ENCODE peak calls at places on chromosomes 11 and 22, in eight cellular contexts. U is cardiac fibroblast, P is fibroblast of mammary gland, A is OCI-LY7, M is RWPE1, O is ovary, I is lower leg skin, F is keratinocyte. R is an unnamed sample.
A peak's percentile ranks its signal among the peaks of the same experiment; 100 is the strongest.

GRCh38 chr11:46055371-46055770 is 65.9 kb downstream of the PHF21A start:
- DNase-seq in U (peak; percentile 21), P (peak; percentile 78), A (no peak), M (no peak), O (no peak), I (no peak), F (no peak), R (no peak)

GRCh38 chr11:84922212-84922805 is 704.8 kb downstream of the DLG2 start:
- DNase-seq in U (no peak), P (no peak), A (no peak), M (no peak), O (no peak), I (no peak), F (no peak), R (no peak)

GRCh38 chr11:69131644-69132300 is 24.0 kb upstream of the SMIM38 start:
- DNase-seq in U (peak; percentile 78), P (peak; percentile 63), A (no peak), M (peak; percentile 73), O (peak; percentile 48), I (peak; percentile 74), F (peak; percentile 58), R (no peak)

GRCh38 chr11:114044042-114044871 is 15.3 kb upstream of the ZBTB16 start:
- DNase-seq in U (peak; percentile 83), P (no peak), A (no peak), M (no peak), O (no peak), I (no peak), F (no peak), R (no peak)

GRCh38 chr11:113567097-113567496 is 91.9 kb upstream of the DRD2 start:
- DNase-seq in U (no peak), P (no peak), A (no peak), M (no peak), O (no peak), I (no peak), F (no peak), R (no peak)

GRCh38 chr22:46797355-46797754 is 34.9 kb downstream of the TBC1D22A start:
- DNase-seq in U (peak; percentile 43), P (peak; percentile 21), A (peak; percentile 38), M (peak; percentile 34), O (no peak), I (no peak), F (no peak), R (no peak)

GRCh38 chr22:37498289-37498909 is 12.2 kb upstream of the MFNG start:
- DNase-seq in U (no peak), P (no peak), A (peak; percentile 88), M (no peak), O (no peak), I (no peak), F (no peak), R (peak; percentile 87)

GRCh38 chr11:102831128-102831708 is 12.2 kb downstream of the MMP3 start:
- DNase-seq in U (peak; percentile 13), P (peak; percentile 70), A (no peak), M (no peak), O (no peak), I (peak; percentile 32), F (no peak), R (peak; percentile 84)

GRCh38 chr11:77198440-77198849 is 70.4 kb downstream of the MYO7A start:
- DNase-seq in U (no peak), P (peak; percentile 23), A (peak; percentile 37), M (no peak), O (peak; percentile 14), I (no peak), F (no peak), R (peak; percentile 48)

GRCh38 chr11:74720596-74721478 is 10.4 kb downstream of the CHRDL2 start:
- DNase-seq in U (peak; percentile 84), P (peak; percentile 17), A (no peak), M (no peak), O (peak; percentile 86), I (no peak), F (no peak), R (peak; percentile 26)

GRCh38 chr11:86719781-86720463 is 47.5 kb upstream of the ME3 start:
- DNase-seq in U (peak; percentile 79), P (peak; percentile 87), A (no peak), M (peak; percentile 80), O (no peak), I (no peak), F (peak; percentile 93), R (no peak)

GRCh38 chr11:22920939-22921565 is 60.8 kb upstream of the CCDC179 start:
- DNase-seq in U (peak; percentile 70), P (peak; percentile 43), A (peak; percentile 42), M (peak; percentile 14), O (no peak), I (no peak), F (no peak), R (no peak)

GRCh38 chr22:30742291-30743256 is 47.9 kb downstream of the OSBP2 start:
- DNase-seq in U (no peak), P (peak; percentile 47), A (no peak), M (no peak), O (no peak), I (no peak), F (no peak), R (no peak)

GRCh38 chr11:96267490-96268010 is 75.4 kb downstream of the MAML2 start:
- DNase-seq in U (no peak), P (no peak), A (peak; percentile 31), M (no peak), O (no peak), I (no peak), F (no peak), R (no peak)

GRCh38 chr11:124199702-124200101 is 16.6 kb downstream of the OR10D3 start:
- DNase-seq in U (no peak), P (peak; percentile 45), A (no peak), M (peak; percentile 3), O (no peak), I (no peak), F (no peak), R (no peak)

DNA sequence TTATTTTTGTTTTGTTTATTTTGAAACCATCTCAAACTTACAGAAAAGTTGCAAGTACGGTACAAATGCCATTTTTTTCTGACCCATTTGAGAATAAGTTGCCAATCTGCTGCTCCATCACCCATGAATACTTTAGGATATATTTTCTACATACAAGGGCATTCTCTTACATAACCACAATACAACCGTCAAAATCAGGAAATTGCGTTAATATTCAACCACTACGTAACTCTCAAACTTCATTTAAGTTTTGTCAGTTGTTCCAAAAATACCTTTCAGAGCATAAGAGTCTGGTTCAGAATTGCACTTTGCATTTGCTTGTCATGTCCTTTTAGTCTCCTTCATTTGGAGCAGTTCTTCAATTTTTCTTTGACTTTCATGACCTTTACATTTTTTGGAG is 194.3 kb upstream of the BDNF start:
- DNase-seq in U (no peak), P (no peak), A (no peak), M (no peak), O (no peak), I (no peak), F (no peak), R (no peak)
- TF ChIP-seq CTCF in U (no peak), P (no peak), A (no peak), M (no peak), O (no peak), I (no peak), F (no peak), R (no peak)

DNA sequence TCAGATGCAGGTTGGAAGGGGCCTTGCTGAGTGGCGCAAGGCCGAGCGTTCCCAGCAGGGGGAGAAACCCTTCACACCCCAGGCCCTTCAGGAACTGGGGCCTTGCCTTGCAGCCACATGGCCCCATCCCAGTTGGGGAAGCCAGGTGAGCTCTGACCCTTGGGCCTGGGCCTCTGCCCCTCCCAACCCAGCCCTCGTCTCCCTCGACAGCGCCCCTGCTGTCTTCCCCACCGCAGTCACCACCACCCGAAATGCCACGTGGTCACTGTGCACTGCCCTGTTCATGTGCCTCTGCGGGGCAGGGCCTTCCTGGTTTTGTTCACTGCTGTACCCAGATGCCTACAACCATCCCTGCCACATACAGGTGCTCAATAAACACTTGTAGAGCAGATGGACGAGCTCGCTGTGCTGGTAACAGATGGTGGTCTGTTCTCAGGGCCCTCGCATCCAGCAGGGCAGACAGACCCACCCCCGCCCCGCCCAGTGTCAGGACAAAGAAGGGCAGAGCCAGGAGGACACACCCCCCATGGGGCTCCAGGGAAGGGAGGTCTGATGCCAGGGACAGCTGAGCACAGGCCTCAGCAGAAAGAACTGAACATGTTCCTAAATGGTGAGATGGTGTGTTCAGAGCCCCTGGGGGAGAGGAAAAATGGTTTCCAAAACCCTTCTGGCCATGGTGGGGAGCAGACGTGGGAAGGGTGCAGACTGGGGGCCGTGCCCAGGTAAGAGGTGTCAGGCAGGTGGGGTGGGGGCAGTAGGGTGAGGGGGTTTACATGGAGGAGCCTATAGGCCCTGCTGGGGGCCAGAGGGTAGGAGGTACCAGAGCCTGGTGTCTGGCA is 3.7 kb downstream of the POLR2L start:
- DNase-seq in U (no peak), P (no peak), A (no peak), M (no peak), O (no peak), I (no peak), F (no peak), R (no peak)
- TF ChIP-seq CTCF in U (peak; percentile 26), P (peak; percentile 31), A (no peak), M (no peak), O (no peak), I (no peak), F (no peak), R (no peak)

DNA sequence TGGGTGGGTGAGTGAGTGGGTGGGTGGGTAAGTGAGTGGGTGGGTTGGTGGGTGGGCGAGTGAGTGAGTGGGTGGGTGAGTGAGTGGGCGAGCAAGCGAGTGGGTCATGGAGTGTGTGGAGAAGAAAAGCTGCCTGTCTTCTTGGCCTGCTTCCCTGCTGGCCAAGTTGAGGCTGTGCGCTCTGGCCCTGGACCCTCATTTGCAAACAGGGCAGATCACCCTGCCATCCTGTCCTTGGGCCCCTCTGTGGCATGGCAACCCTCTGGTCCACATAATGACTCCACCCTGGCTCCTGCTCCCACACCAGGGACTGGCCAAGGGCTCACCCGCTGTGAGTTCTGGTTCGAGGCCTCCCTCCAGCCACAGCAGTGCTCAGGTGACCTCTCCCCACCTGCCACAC is 35.1 kb downstream of the CAPN1 start:
- DNase-seq in U (no peak), P (no peak), A (no peak), M (no peak), O (no peak), I (no peak), F (no peak), R (no peak)
- TF ChIP-seq CTCF in U (no peak), P (no peak), A (no peak), M (no peak), O (no peak), I (no peak), F (no peak), R (no peak)

GRCh38 chr11:125933030-125933813 is 12.6 kb upstream of the VSIG10L2 start:
- DNase-seq in U (no peak), P (no peak), A (no peak), M (no peak), O (no peak), I (no peak), F (no peak), R (no peak)

GRCh38 chr11:125934473-125934872 is 11.4 kb upstream of the VSIG10L2 start:
- DNase-seq in U (no peak), P (no peak), A (no peak), M (no peak), O (no peak), I (no peak), F (no peak), R (no peak)

GRCh38 chr11:125935629-125936199 is 10.1 kb upstream of the VSIG10L2 start:
- DNase-seq in U (peak; percentile 33), P (peak; percentile 45), A (no peak), M (no peak), O (no peak), I (no peak), F (no peak), R (peak; percentile 17)

GRCh38 chr11:125932301-125932700 is 13.5 kb upstream of the VSIG10L2 start:
- DNase-seq in U (no peak), P (no peak), A (no peak), M (no peak), O (no peak), I (no peak), F (no peak), R (no peak)

GRCh38 chr11:125935056-125935455 is 10.8 kb upstream of the VSIG10L2 start:
- DNase-seq in U (no peak), P (no peak), A (no peak), M (no peak), O (no peak), I (no peak), F (no peak), R (no peak)
- TF ChIP-seq CTCF in U (no peak), P (no peak), A (peak; percentile 21), M (no peak), O (no peak), I (no peak), F (no peak), R (no peak)

R was measured in Peyer's patch.